ENCODE peak calls at places on chromosomes 6 and 20, in six cellular contexts. H is activated naive CD4-positive, alpha-beta T cell treated with anti-CD3 and anti-CD28 coated beads for 36 hours; K is dermis blood vessel endothelial cell; N is breast epithelium; F is progenitor cell of endocrine pancreas; C is T-helper 2 cell. Y is an unnamed sample.

GRCh38 chr6:41294463-41294862 is 8.0 kb upstream of the TREM1 start:
- DNase-seq in C (no peak), N (no peak), K (no peak), F (no peak), H (peak; percentile 74), Y (no peak)

GRCh38 chr6:28583463-28583862 is 57.8 kb downstream of the GPX5 start:
- DNase-seq in H (no peak), N (no peak), F (no peak), C (no peak), K (no peak), Y (no peak)

GRCh38 chr6:162273986-162274385 is 453.6 kb downstream of the PRKN start:
- DNase-seq in H (no peak), N (no peak), C (no peak), F (no peak), K (no peak), Y (no peak)

GRCh38 chr20:23435675-23436539 is 3.6 kb upstream of the CSTL1 start:
- DNase-seq in C (no peak), N (no peak), K (no peak), H (no peak), F (no peak), Y (no peak)

GRCh38 chr20:48682529-48683385 is 145.0 kb downstream of the PREX1 start:
- DNase-seq in F (peak; percentile 47), N (peak; percentile 63), H (no peak), K (peak; percentile 95), C (no peak), Y (no peak)

GRCh38 chr6:100573169-100573568 is 108.4 kb upstream of the SIM1 start:
- DNase-seq in N (no peak), F (no peak), H (no peak), K (peak; percentile 69), C (no peak), Y (no peak)

GRCh38 chr6:92341224-92341623 is 1078.1 kb downstream of the EPHA7 start:
- DNase-seq in C (no peak), N (no peak), H (no peak), F (no peak), K (no peak), Y (no peak)

GRCh38 chr6:161744211-161745067 is 470.6 kb upstream of the AGPAT4 start:
- DNase-seq in F (no peak), K (no peak), C (no peak), H (no peak), N (no peak), Y (no peak)

GRCh38 chr20:50528804-50529351 is 18.7 kb downstream of the PTPN1 start:
- DNase-seq in K (peak; percentile 42), N (no peak), C (no peak), H (peak; percentile 24), F (no peak), Y (no peak)

GRCh38 chr6:40685771-40686170 is 98.6 kb upstream of the LRFN2 start:
- DNase-seq in F (no peak), K (peak; percentile 1), N (no peak), H (no peak), C (no peak), Y (no peak)

GRCh38 chr20:15560936-15561531 is 1012.2 kb downstream of the KIF16B start:
- DNase-seq in C (no peak), H (no peak), F (no peak), N (no peak), K (no peak), Y (no peak)

GRCh38 chr20:10171864-10172751 is 46.5 kb upstream of the SNAP25 start:
- DNase-seq in K (peak; percentile 48), N (no peak), C (no peak), F (peak; percentile 24), H (peak; percentile 43), Y (no peak)

GRCh38 chr6:95286874-95287273 is 290.5 kb upstream of the MANEA start:
- DNase-seq in C (no peak), N (no peak), H (no peak), F (no peak), K (no peak), Y (no peak)

GRCh38 chr6:161079566-161080262 is 88.1 kb downstream of the MAP3K4 start:
- DNase-seq in F (no peak), K (no peak), H (peak; percentile 52), N (no peak), C (peak; percentile 39), Y (no peak)

GRCh38 chr6:54655162-54655561 is 191.4 kb upstream of the FAM83B start:
- DNase-seq in H (no peak), K (no peak), F (no peak), C (no peak), N (no peak), Y (no peak)

GRCh38 chr6:156804402-156804801 is 27.2 kb downstream of the ARID1B start:
- DNase-seq in N (no peak), C (no peak), K (no peak), F (no peak), H (peak; percentile 33), Y (no peak)

GRCh38 chr20:19794941-19795340 is 36.9 kb downstream of the RIN2 start:
- DNase-seq in H (no peak), C (no peak), K (peak; percentile 48), F (no peak), N (no peak), Y (no peak)

GRCh38 chr20:53515749-53516148 is 77.9 kb downstream of the ZNF217 start:
- DNase-seq in C (no peak), N (no peak), H (no peak), K (no peak), F (no peak), Y (no peak)

GRCh38 chr20:610130-611046 is at the start of gene TCF15:
- DNase-seq in N (no peak), F (no peak), C (no peak), K (peak; percentile 71), H (no peak), Y (no peak)

GRCh38 chr6:101597711-101598110 is 204.2 kb downstream of the GRIK2 start:
- DNase-seq in H (no peak), F (no peak), C (no peak), N (no peak), K (no peak), Y (no peak)

GRCh38 chr6:119896806-119897205 is 547.2 kb upstream of the MAN1A1 start:
- DNase-seq in C (no peak), F (no peak), K (no peak), H (no peak), N (no peak), Y (no peak)

GRCh38 chr6:45791181-45791580 is 224.5 kb downstream of the CLIC5 start:
- DNase-seq in H (no peak), K (no peak), N (no peak), F (no peak), C (no peak), Y (no peak)

GRCh38 chr6:163711615-163712568 is 297.4 kb downstream of the QKI start:
- DNase-seq in K (no peak), N (peak; percentile 43), H (no peak), F (no peak), C (no peak), Y (no peak)

GRCh38 chr6:160750276-160750689 is 48.2 kb downstream of the PLG start:
- DNase-seq in H (peak; percentile 46), N (no peak), F (peak; percentile 35), C (no peak), K (no peak), Y (no peak)

GRCh38 chr20:53205046-53205445 is 232.9 kb downstream of the TSHZ2 start:
- DNase-seq in K (no peak), C (no peak), F (no peak), H (no peak), N (no peak), Y (no peak)

GRCh38 chr6:39543117-39543516 is 182.1 kb downstream of the KIF6 start:
- DNase-seq in N (no peak), F (no peak), C (no peak), K (no peak), H (no peak), Y (no peak)

GRCh38 chr6:170223718-170224693 is 66.9 kb downstream of the DLL1 start:
- DNase-seq in F (no peak), C (no peak), N (no peak), H (no peak), K (no peak), Y (no peak)

GRCh38 chr6:13427838-13428527 is 59.4 kb downstream of the GFOD1 start:
- DNase-seq in C (peak; percentile 46), K (peak; percentile 36), H (peak; percentile 90), N (no peak), F (no peak), Y (no peak)

GRCh38 chr20:25341716-25342680 is 48.6 kb downstream of the ABHD12 start:
- DNase-seq in C (no peak), H (no peak), K (no peak), N (no peak), F (no peak), Y (no peak)

GRCh38 chr6:91081452-91082067 is 494.7 kb upstream of the MAP3K7 start:
- DNase-seq in N (no peak), H (no peak), C (no peak), F (no peak), K (peak; percentile 66), Y (no peak)

GRCh38 chr6:30664994-30665767 is 7.6 kb downstream of the DHX16 start:
- DNase-seq in N (no peak), H (no peak), K (no peak), C (no peak), F (no peak), Y (no peak)

GRCh38 chr20:63106108-63106764 is 99.5 kb upstream of the BHLHE23 start:
- DNase-seq in C (no peak), F (no peak), N (peak; percentile 19), K (no peak), H (no peak), Y (no peak)

GRCh38 chr6:168462454-168462853 is 21.5 kb downstream of the SMOC2 start:
- DNase-seq in K (no peak), C (no peak), H (no peak), N (no peak), F (no peak), Y (no peak)

GRCh38 chr6:35663001-35663400 is 25.7 kb downstream of the FKBP5 start:
- DNase-seq in C (no peak), K (no peak), H (no peak), N (no peak), F (no peak), Y (no peak)

GRCh38 chr6:153090241-153090930 is 40.7 kb downstream of the RGS17 start:
- DNase-seq in H (no peak), N (no peak), F (no peak), C (no peak), K (peak; percentile 95), Y (no peak)

GRCh38 chr6:13272131-13273046 is 55.9 kb downstream of the TBC1D7 start:
- DNase-seq in N (peak; percentile 20), K (no peak), F (no peak), C (no peak), H (no peak), Y (no peak)

GRCh38 chr6:141475269-141475668 is 657.5 kb upstream of the GJE1 start:
- DNase-seq in C (no peak), N (no peak), H (no peak), F (no peak), K (peak; percentile 32), Y (no peak)